ENCODE peak calls at places on chromosomes 6 and 20, in eight cellular contexts. M is GM12865, E is choroid plexus epithelial cell, N is iPS DF 6.9, Y is heart right ventricle, T is aorta, B is A549, C is lung. J is an unnamed sample.

GRCh38 chr6:152680879-152681517 is 16.7 kb upstream of the MYCT1 start:
- DNase-seq in C (no peak), N (no peak), E (no peak), B (no peak), T (no peak), M (no peak), Y (no peak), J (no peak)

GRCh38 chr6:149600508-149600907 is 34.3 kb downstream of the GINM1 start:
- DNase-seq in M (no peak), T (no peak), N (no peak), B (no peak), E (no peak), C (no peak), Y (no peak), J (no peak)

GRCh38 chr6:126112171-126112632 is 125.9 kb downstream of the TRMT11 start:
- DNase-seq in B (peak; percentile 44), Y (no peak), T (no peak), C (no peak), N (no peak), E (peak; percentile 30), M (no peak), J (no peak)

GRCh38 chr20:52924411-52925271 is 47.5 kb upstream of the TSHZ2 start:
- DNase-seq in T (no peak), B (no peak), C (no peak), E (peak; percentile 0), M (no peak), N (no peak), Y (no peak), J (no peak)

GRCh38 chr20:36848078-36848660 is 27.8 kb upstream of the TLDC2 start:
- DNase-seq in E (peak; percentile 82), B (peak; percentile 66), M (no peak), N (no peak), C (no peak), Y (peak; percentile 78), T (peak; percentile 71), J (peak; percentile 81)

GRCh38 chr6:123415844-123416468 is 220.8 kb downstream of the TRDN start:
- DNase-seq in N (peak; percentile 33), B (peak; percentile 62), Y (peak; percentile 53), M (peak; percentile 74), T (no peak), C (peak; percentile 43), E (peak; percentile 77), J (peak; percentile 73)

GRCh38 chr20:17594443-17594842 is 24.6 kb downstream of the DSTN start:
- DNase-seq in C (peak; percentile 80), N (no peak), B (no peak), Y (peak; percentile 27), T (peak; percentile 52), E (peak; percentile 84), M (no peak), J (no peak)

GRCh38 chr6:56727097-56727845 is 84.6 kb upstream of the DST start:
- DNase-seq in M (no peak), B (no peak), Y (no peak), N (no peak), C (no peak), E (peak; percentile 63), T (no peak), J (no peak)

GRCh38 chr6:144215402-144215931 is 65.2 kb downstream of the STX11 start:
- DNase-seq in T (peak; percentile 64), M (peak; percentile 60), C (no peak), N (no peak), E (peak; percentile 32), Y (peak; percentile 22), B (no peak), J (no peak)

GRCh38 chr20:52295556-52295955 is 104.0 kb upstream of the ZFP64 start:
- DNase-seq in C (no peak), M (no peak), Y (no peak), T (no peak), N (no peak), B (no peak), E (no peak), J (no peak)

GRCh38 chr6:170130771-170131241 is 160.1 kb downstream of the DLL1 start:
- DNase-seq in M (no peak), T (peak; percentile 26), B (no peak), E (no peak), Y (no peak), N (no peak), C (no peak), J (no peak)

GRCh38 chr20:11894072-11894471 is 23.6 kb upstream of the BTBD3 start:
- DNase-seq in Y (no peak), B (no peak), M (no peak), E (no peak), N (no peak), C (no peak), T (no peak), J (no peak)

GRCh38 chr6:132524639-132525038 is 11.7 kb upstream of the STX7 start:
- DNase-seq in B (no peak), T (no peak), Y (no peak), C (no peak), N (no peak), E (no peak), M (no peak), J (no peak)

GRCh38 chr6:11613858-11614257 is 76.3 kb downstream of the TMEM170B start:
- DNase-seq in M (no peak), Y (no peak), C (no peak), N (no peak), E (peak; percentile 91), T (no peak), B (peak; percentile 57), J (no peak)

GRCh38 chr6:159334068-159334467 is 164.9 kb downstream of the FNDC1 start:
- DNase-seq in C (no peak), T (no peak), M (no peak), Y (no peak), N (no peak), E (no peak), B (no peak), J (no peak)

GRCh38 chr6:26474439-26474881 is 16.7 kb downstream of the BTN2A1 start:
- DNase-seq in Y (no peak), M (no peak), T (no peak), B (no peak), N (no peak), C (no peak), E (no peak), J (no peak)

GRCh38 chr20:24781061-24781980 is 167.7 kb upstream of the CST7 start:
- DNase-seq in C (no peak), B (peak; percentile 51), E (peak; percentile 72), Y (peak; percentile 18), M (peak; percentile 29), T (no peak), N (no peak), J (no peak)

GRCh38 chr20:36686504-36686903 is 40.5 kb upstream of the SLA2 start:
- DNase-seq in T (no peak), M (no peak), Y (peak; percentile 14), N (no peak), B (no peak), C (no peak), E (no peak), J (no peak)

GRCh38 chr6:122459240-122459639 is 12.4 kb downstream of the SERINC1 start:
- DNase-seq in C (no peak), M (no peak), Y (no peak), B (no peak), E (peak; percentile 13), T (no peak), N (no peak), J (no peak)

GRCh38 chr20:23361108-23361650 is 803 bp upstream of the GZF1 start:
- DNase-seq in N (no peak), E (peak; percentile 55), C (no peak), Y (no peak), M (peak; percentile 30), B (peak; percentile 49), T (no peak), J (no peak)

GRCh38 chr6:47414517-47415167 is 62.9 kb upstream of the CD2AP start:
- DNase-seq in B (peak; percentile 63), T (no peak), E (peak; percentile 60), C (no peak), Y (peak; percentile 15), M (peak; percentile 62), N (no peak), J (no peak)

GRCh38 chr20:6993016-6993415 is 225.5 kb downstream of the BMP2 start:
- DNase-seq in C (no peak), N (no peak), T (no peak), M (no peak), E (peak; percentile 84), Y (no peak), B (peak; percentile 39), J (no peak)

DNA sequence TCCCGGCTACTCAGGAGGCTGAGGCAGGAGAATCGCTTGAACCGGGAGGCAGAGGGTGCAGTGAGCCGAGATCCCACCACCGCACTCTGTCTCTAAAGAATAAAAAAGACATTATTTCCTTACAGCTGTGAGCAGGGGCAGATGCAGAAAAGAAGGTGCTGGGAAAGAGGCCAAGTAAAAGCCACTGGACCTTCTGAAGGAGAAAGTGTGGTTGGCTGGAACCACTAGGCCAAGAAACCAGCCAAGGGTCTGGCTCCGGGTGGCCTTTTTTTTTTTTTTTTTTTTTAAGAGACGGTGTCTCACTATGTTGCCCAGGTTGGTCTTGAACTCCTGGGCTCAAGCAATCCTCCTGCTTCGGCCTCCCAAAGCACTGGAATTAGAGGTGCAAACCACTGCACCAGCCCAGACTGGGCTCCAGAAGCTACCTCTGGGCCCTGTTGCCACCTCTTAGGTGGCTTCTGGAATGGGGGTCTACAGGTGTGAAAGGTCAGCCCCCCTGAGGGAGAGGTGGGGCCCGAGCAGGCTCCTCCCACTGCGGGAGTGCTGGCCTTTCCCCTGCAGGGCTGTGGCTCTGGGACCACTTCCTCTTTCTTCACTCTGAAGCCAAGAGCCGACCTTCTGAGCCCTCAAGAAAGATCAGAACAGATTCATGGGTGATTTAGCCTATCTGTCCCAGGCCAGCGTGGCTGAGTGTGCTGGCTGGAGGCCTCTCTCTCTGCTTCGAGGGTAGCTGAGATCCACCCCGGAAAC is at the start of gene FGD2:
- DNase-seq in N (no peak), C (no peak), Y (no peak), M (peak; percentile 89), B (no peak), T (peak; percentile 50), E (no peak), J (no peak)
- H3K4me3 ChIP-seq in N (no peak within 1 kb of the TSS), C (peak within 1 kb of the TSS; percentile 3), Y (no peak within 1 kb of the TSS), M (peak within 1 kb of the TSS; percentile 78), B (no peak within 1 kb of the TSS), T (no peak within 1 kb of the TSS), E (no peak within 1 kb of the TSS), J (peak within 1 kb of the TSS; percentile 10)

GRCh38 chr6:3747100-3747737 is 4.3 kb downstream of the PXDC1 start:
- DNase-seq in B (no peak), Y (no peak), C (no peak), M (no peak), E (no peak), T (peak; percentile 39), N (no peak), J (no peak)
- H3K4me3 ChIP-seq in B (no peak overlapping the region), Y (no peak overlapping the region), C (no peak overlapping the region), M (no peak overlapping the region), E (no peak overlapping the region), T (peak overlapping the region; percentile 41), N (no peak overlapping the region), J (no peak overlapping the region)

GRCh38 chr6:97669191-97669651 is 386.2 kb upstream of the MMS22L start:
- DNase-seq in N (no peak), T (no peak), M (peak; percentile 90), C (no peak), B (no peak), Y (peak; percentile 23), E (peak; percentile 5), J (no peak)
- H3K4me3 ChIP-seq in N (no peak overlapping the region), T (no peak overlapping the region), M (no peak overlapping the region), C (no peak overlapping the region), B (no peak overlapping the region), Y (no peak overlapping the region), E (peak overlapping the region; percentile 47), J (peak overlapping the region; percentile 36)

DNA sequence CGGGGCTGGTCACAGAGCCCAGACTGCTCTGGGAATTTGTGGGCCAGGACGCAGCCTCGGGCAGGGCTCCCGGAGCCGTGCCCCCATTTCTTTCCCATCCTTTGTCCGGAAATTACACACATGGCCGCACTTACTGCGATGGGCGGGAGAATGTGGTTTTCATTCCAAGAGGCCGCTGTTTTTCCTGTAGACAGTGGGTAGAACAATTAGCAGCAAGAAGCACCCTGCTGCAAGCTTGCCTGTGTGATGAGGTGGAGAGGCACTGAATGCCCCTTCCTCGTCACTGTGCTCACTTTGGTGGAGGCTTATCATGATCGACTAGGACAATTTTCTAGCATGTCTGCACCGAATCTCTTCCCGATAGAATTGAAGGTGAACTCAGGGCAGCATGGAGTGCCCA is 102.8 kb downstream of the DACT2 start:
- DNase-seq in B (no peak), N (no peak), M (no peak), T (no peak), E (peak; percentile 34), Y (no peak), C (no peak), J (no peak)
- H3K4me3 ChIP-seq in B (no peak overlapping the region), N (no peak overlapping the region), M (no peak overlapping the region), T (no peak overlapping the region), E (no peak overlapping the region), Y (no peak overlapping the region), C (no peak overlapping the region), J (no peak overlapping the region)